ENCODE peak calls at places on chromosomes 2 and 18, in ten cellular contexts. B is IMR-90; D is kidney epithelial cell; V is body of pancreas; K is SJSA1; H is heart right ventricle; Z is hepatocyte; C is naive thymus-derived CD4-positive, alpha-beta T cell; G is ovary; S is sigmoid colon. U is an unnamed sample.

GRCh38 chr2:57453929-57454328 is 592.7 kb upstream of the VRK2 start:
- DNase-seq in B (no peak), D (no peak), V (no peak), K (no peak), H (no peak), Z (no peak), C (no peak), G (no peak), S (no peak), U (no peak)

GRCh38 chr2:163997466-163997865 is 261.7 kb upstream of the FIGN start:
- DNase-seq in B (no peak), D (no peak), V (no peak), K (no peak), H (no peak), Z (no peak), C (no peak), G (no peak), S (no peak), U (no peak)

GRCh38 chr18:48899558-48900174 is 51.1 kb downstream of the SMAD7 start:
- DNase-seq in B (no peak), D (no peak), V (no peak), K (no peak), H (no peak), Z (no peak), C (no peak), G (no peak), S (no peak), U (no peak)

GRCh38 chr2:102839668-102840388 is 78.0 kb downstream of the TMEM182 start:
- DNase-seq in B (peak; percentile 17), D (no peak), V (peak; percentile 30), K (no peak), H (peak; percentile 23), Z (peak; percentile 69), C (peak; percentile 6), G (no peak), S (no peak), U (peak; percentile 10)

GRCh38 chr2:237291138-237291792 is 122.7 kb downstream of the COL6A3 start:
- DNase-seq in B (peak; percentile 98), D (no peak), V (peak; percentile 85), K (peak; percentile 98), H (peak; percentile 98), Z (peak; percentile 96), C (peak; percentile 34), G (peak; percentile 99), S (peak; percentile 99), U (peak; percentile 97)

GRCh38 chr18:40413160-40413559 is 1541.9 kb upstream of the PIK3C3 start:
- DNase-seq in B (peak; percentile 45), D (no peak), V (no peak), K (no peak), H (no peak), Z (peak; percentile 61), C (no peak), G (no peak), S (no peak), U (no peak)

GRCh38 chr2:237128026-237128703 is 42.5 kb downstream of the COPS8 start:
- DNase-seq in B (peak; percentile 100), D (peak; percentile 99), V (peak; percentile 55), K (peak; percentile 98), H (peak; percentile 87), Z (peak; percentile 95), C (no peak), G (peak; percentile 96), S (peak; percentile 99), U (peak; percentile 97)

GRCh38 chr2:120471166-120471565 is 125.2 kb downstream of the INHBB start:
- DNase-seq in B (no peak), D (no peak), V (no peak), K (no peak), H (no peak), Z (no peak), C (no peak), G (no peak), S (peak; percentile 29), U (no peak)

GRCh38 chr18:79965119-79965902 is 868 bp downstream of the HSBP1L1 start:
- DNase-seq in B (peak; percentile 91), D (no peak), V (peak; percentile 56), K (peak; percentile 83), H (no peak), Z (peak; percentile 89), C (peak; percentile 25), G (peak; percentile 60), S (peak; percentile 77), U (peak; percentile 55)

GRCh38 chr2:201275991-201276390 is 15.7 kb downstream of the CASP8 start:
- DNase-seq in B (no peak), D (no peak), V (no peak), K (no peak), H (no peak), Z (no peak), C (no peak), G (no peak), S (no peak), U (no peak)

GRCh38 chr2:242043538-242044205 is 174.1 kb downstream of the RTP5 start:
- DNase-seq in B (no peak), D (no peak), V (no peak), K (no peak), H (no peak), Z (no peak), C (no peak), G (no peak), S (no peak), U (no peak)

DNA sequence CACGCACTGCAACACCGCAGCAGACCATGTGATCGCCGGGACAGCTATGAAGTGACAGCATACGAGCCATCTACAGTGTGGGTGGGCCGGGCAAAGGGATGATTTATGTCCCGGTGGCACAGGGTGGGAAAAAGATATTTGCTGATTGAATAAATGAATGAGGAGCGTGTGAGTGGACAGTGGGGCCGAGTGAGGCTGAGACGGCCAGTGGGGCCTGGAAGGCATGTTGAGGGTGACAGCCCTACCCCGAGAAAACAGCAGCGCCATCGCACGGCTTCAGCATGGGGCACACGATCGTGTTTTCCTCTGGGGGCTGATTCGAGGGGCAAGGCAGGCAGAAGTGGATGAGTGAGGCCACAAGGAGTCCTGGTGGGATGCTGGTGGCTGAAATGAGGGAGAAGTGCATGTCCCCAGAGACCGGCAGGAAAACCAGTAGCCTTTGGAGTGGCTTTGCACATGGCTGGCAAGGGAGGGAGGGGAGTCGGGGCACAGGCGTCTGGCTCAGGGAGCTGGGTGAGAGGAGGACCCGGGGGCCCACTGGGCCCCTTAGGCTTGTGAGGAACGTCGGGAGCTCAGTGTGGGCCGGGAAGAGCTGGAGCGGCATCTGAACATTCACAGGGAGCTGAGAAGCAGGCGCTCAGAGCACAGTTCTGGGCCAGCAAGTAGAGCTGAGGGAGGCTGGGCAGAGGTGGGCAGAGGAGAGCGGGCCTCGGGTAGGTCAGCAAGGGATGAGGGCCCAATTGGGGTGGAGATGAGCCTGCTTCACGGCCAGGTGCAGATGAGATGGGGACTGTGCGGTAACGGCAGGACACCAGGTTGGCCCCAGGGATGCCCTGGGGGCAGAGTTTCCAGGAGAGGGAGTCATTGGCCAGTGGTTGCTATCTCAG is 32.1 kb upstream of the MAL start:
- DNase-seq in B (no peak), D (no peak), V (no peak), K (no peak), H (no peak), Z (no peak), C (no peak), G (no peak), S (no peak), U (no peak)
- H3K27me3 ChIP-seq in B (peaks cover 27% of the 10 kb centered on the region), D (peaks cover 17% of the 10 kb centered on the region), V (no peaks in the 10 kb centered on the region), K (no peaks in the 10 kb centered on the region), H (peaks cover 32% of the 10 kb centered on the region), Z (no peaks in the 10 kb centered on the region), C (no peaks in the 10 kb centered on the region), G (no peaks in the 10 kb centered on the region), S (no peaks in the 10 kb centered on the region), U (peaks cover 3% of the 10 kb centered on the region)

GRCh38 chr2:238803996-238804395 is 43.9 kb upstream of the TWIST2 start:
- DNase-seq in B (no peak), D (no peak), V (no peak), K (no peak), H (no peak), Z (no peak), C (no peak), G (no peak), S (no peak), U (no peak)
- H3K27me3 ChIP-seq in B (peaks cover 32% of the 10 kb centered on the region), D (peaks cover 5% of the 10 kb centered on the region), V (no peaks in the 10 kb centered on the region), K (no peaks in the 10 kb centered on the region), H (peaks cover 57% of the 10 kb centered on the region), Z (peaks cover 8% of the 10 kb centered on the region), C (no peaks in the 10 kb centered on the region), G (no peaks in the 10 kb centered on the region), S (no peaks in the 10 kb centered on the region), U (peaks cover 19% of the 10 kb centered on the region)

DNA sequence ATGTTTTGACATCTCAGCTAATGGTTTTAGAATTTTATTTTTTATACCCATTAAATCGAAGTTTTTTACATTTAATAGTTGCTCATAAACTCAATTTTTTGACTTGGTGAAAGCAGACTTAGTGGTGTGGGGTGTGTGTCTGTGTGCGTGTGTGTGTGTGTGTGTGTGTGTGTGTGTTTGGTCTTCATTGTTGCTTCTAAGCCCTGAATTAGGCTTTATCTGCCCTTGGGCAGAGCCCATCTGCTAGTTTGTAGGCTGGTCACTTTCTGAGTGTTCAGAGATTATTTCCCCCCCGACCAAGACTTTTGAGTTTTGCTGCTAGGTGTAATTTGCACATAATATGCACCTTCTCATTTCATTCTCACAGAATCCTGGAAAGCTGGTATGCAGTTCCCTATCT is 14.3 kb downstream of the PAX3 start:
- DNase-seq in B (no peak), D (no peak), V (no peak), K (no peak), H (no peak), Z (no peak), C (no peak), G (no peak), S (no peak), U (no peak)
- H3K27me3 ChIP-seq in B (peaks cover 13% of the 10 kb centered on the region), D (peaks cover 41% of the 10 kb centered on the region), V (peaks cover 22% of the 10 kb centered on the region), K (peaks cover 22% of the 10 kb centered on the region), H (peaks cover 86% of the 10 kb centered on the region), Z (peaks cover 91% of the 10 kb centered on the region), C (peaks cover 4% of the 10 kb centered on the region), G (no peaks in the 10 kb centered on the region), S (peaks cover 23% of the 10 kb centered on the region), U (peaks cover 12% of the 10 kb centered on the region)

GRCh38 chr2:84964406-84965191 is 6.4 kb upstream of the KCMF1 start:
- DNase-seq in B (no peak), D (no peak), V (no peak), K (no peak), H (no peak), Z (no peak), C (no peak), G (no peak), S (peak; percentile 29), U (no peak)

GRCh38 chr2:84963692-84964405 is 7.1 kb upstream of the KCMF1 start:
- DNase-seq in B (peak; percentile 97), D (no peak), V (no peak), K (peak; percentile 58), H (no peak), Z (peak; percentile 60), C (no peak), G (no peak), S (peak; percentile 27), U (peak; percentile 86)

GRCh38 chr2:84965827-84966226 is 5.1 kb upstream of the KCMF1 start:
- DNase-seq in B (no peak), D (no peak), V (no peak), K (no peak), H (no peak), Z (no peak), C (no peak), G (no peak), S (peak; percentile 51), U (no peak)

GRCh38 chr2:84963323-84963691 is 7.7 kb upstream of the KCMF1 start:
- DNase-seq in B (no peak), D (no peak), V (no peak), K (no peak), H (no peak), Z (no peak), C (no peak), G (no peak), S (no peak), U (no peak)

DNA sequence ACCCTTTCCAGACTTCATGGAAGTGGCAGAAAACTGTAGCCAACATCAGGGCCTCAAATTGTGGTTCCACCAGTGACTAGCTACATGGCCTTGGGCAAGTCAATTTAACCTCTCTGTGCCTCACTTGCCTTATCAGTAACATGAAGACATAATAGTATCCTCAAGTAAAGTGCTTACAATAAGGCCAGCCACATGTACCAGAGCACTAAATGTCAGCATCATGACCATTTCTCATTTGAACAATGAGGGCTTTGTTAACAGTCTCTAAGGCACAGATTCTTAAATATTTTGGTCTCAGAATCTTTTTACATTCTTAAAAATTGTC is 5.8 kb upstream of the KCMF1 start:
- DNase-seq in B (no peak), D (no peak), V (no peak), K (no peak), H (no peak), Z (no peak), C (no peak), G (no peak), S (peak; percentile 8), U (no peak)
- H3K27me3 ChIP-seq in B (no peaks in the 10 kb centered on the region), D (no peaks in the 10 kb centered on the region), V (no peaks in the 10 kb centered on the region), K (no peaks in the 10 kb centered on the region), H (no peaks in the 10 kb centered on the region), Z (no peaks in the 10 kb centered on the region), C (no peaks in the 10 kb centered on the region), G (no peaks in the 10 kb centered on the region), S (no peaks in the 10 kb centered on the region), U (no peaks in the 10 kb centered on the region)